ENCODE peak calls at places on chromosomes 6 and 20, in eight cellular contexts. R is HCT116; P is colonic mucosa; D is heart left ventricle; L is SJSA1; M is CD8-positive, alpha-beta memory T cell; W is adrenal gland; J is adipocyte. O is an unnamed sample.
A peak's percentile ranks its signal among the peaks of the same experiment; 100 is the strongest.

GRCh38 chr6:75204222-75204958 is 1.5 kb downstream of the COL12A1 start:
- DNase-seq in R (peak; percentile 86), L (peak; percentile 71), W (peak; percentile 71), D (peak; percentile 83), J (peak; percentile 96), M (no peak), P (peak; percentile 66), O (peak; percentile 87)

GRCh38 chr6:106536863-106537262 is 92.4 kb downstream of the RTN4IP1 start:
- DNase-seq in J (no peak), P (no peak), M (no peak), D (no peak), R (no peak), L (no peak), W (no peak), O (no peak)

GRCh38 chr20:34751453-34751852 is 47.3 kb downstream of the TP53INP2 start:
- DNase-seq in W (no peak), P (no peak), M (no peak), L (no peak), R (no peak), J (no peak), D (no peak), O (no peak)

GRCh38 chr6:105902401-105903031 is 183.6 kb upstream of the PRDM1 start:
- DNase-seq in D (no peak), M (no peak), R (no peak), W (no peak), J (peak; percentile 38), L (no peak), P (no peak), O (no peak)

GRCh38 chr6:144582939-144583613 is 297.9 kb downstream of the UTRN start:
- DNase-seq in R (no peak), W (peak; percentile 36), P (peak; percentile 35), D (peak; percentile 45), J (no peak), M (peak; percentile 61), L (no peak), O (no peak)

GRCh38 chr6:144217797-144218196 is 67.3 kb upstream of the UTRN start:
- DNase-seq in L (no peak), R (no peak), M (no peak), J (no peak), D (no peak), W (no peak), P (no peak), O (no peak)

GRCh38 chr20:58407966-58408557 is 19.0 kb downstream of the VAPB start:
- DNase-seq in L (no peak), J (no peak), D (no peak), R (no peak), W (no peak), M (peak; percentile 13), P (no peak), O (no peak)

GRCh38 chr20:23149623-23150279 is 63.6 kb upstream of the CD93 start:
- DNase-seq in D (no peak), R (no peak), L (no peak), J (no peak), M (no peak), P (no peak), W (no peak), O (peak; percentile 53)

GRCh38 chr6:167893416-167893815 is 66.7 kb downstream of the AFDN start:
- DNase-seq in J (no peak), P (no peak), L (peak; percentile 37), M (no peak), R (peak; percentile 10), W (no peak), D (no peak), O (no peak)

GRCh38 chr6:167394820-167395219 is 69.9 kb downstream of the TTLL2 start:
- DNase-seq in J (no peak), P (no peak), M (no peak), L (no peak), W (no peak), D (no peak), R (no peak), O (no peak)

GRCh38 chr20:51510169-51510568 is 32.4 kb downstream of the NFATC2 start:
- DNase-seq in P (no peak), J (no peak), R (no peak), D (no peak), M (no peak), L (no peak), W (no peak), O (no peak)

GRCh38 chr6:170476360-170476759 is 76.7 kb downstream of the PSMB1 start:
- DNase-seq in D (no peak), W (no peak), P (no peak), J (no peak), M (no peak), L (no peak), R (no peak), O (no peak)

DNA sequence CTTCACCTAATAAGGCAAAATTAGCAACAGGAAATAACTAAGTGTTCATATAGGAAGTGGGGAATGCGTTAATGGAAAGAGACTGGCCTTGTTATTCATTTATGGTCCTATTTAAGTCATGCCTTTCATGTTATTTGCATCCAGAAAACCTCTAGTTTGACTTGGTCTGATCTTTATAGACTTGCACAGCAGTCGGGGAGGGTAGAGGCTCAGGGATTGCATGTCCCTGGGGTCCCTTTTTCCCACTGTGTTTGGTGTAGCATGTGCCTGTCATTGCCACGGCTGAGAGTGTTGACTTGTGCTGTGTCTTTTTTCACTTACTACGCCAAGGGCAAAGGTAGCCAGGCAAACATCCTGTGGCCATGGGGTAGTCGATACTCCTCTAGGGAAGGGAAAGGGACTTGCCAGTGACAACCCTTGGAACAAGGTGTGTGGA is 105.4 kb upstream of the RIN2 start:
- DNase-seq in R (no peak), J (no peak), D (no peak), L (no peak), W (no peak), M (no peak), P (no peak), O (no peak)
- H3K4me3 ChIP-seq in R (no peak overlapping the region), J (no peak overlapping the region), D (no peak overlapping the region), L (no peak overlapping the region), W (no peak overlapping the region), M (no peak overlapping the region), P (no peak overlapping the region), O (no peak overlapping the region)

GRCh38 chr6:80331522-80331921 is 225.1 kb downstream of the BCKDHB start:
- DNase-seq in J (no peak), M (no peak), W (no peak), R (no peak), L (no peak), P (no peak), D (no peak), O (no peak)

GRCh38 chr6:80333342-80333741 is 226.9 kb downstream of the BCKDHB start:
- DNase-seq in D (no peak), L (no peak), J (no peak), M (no peak), P (no peak), R (no peak), W (no peak), O (no peak)

GRCh38 chr6:80335061-80335660 is 228.7 kb downstream of the BCKDHB start:
- DNase-seq in J (no peak), R (no peak), M (no peak), D (no peak), P (no peak), L (no peak), W (no peak), O (no peak)

GRCh38 chr6:80329496-80329895 is 223.0 kb downstream of the BCKDHB start:
- DNase-seq in M (no peak), W (no peak), D (no peak), P (no peak), L (no peak), R (no peak), J (no peak), O (no peak)

DNA sequence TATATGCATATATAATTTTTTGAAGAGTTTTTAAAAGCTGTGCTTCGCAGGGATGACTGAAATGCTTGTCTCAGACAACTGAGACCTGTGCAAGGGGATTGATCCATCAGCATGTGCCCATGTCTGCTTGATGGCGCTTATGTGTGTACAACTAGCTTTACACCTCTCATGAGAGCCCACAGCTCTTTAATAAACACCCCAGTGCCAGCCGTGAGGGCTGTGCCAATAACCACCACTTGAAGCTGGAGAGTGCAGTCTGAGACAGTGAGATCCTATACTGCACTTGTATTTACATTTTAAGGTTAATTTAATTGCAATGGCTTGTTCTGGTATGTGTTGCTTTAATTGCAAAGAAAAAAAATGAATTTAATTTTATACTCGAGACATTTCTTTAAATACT is 225.5 kb downstream of the BCKDHB start:
- DNase-seq in L (no peak), J (no peak), R (no peak), W (no peak), M (no peak), P (no peak), D (no peak), O (no peak)
- H3K4me1 ChIP-seq in L (no peaks in the 10 kb centered on the region), J (peaks cover 5% of the 10 kb centered on the region), R (no peaks in the 10 kb centered on the region), W (no peaks in the 10 kb centered on the region), M (no peaks in the 10 kb centered on the region), P (no peaks in the 10 kb centered on the region), D (no peaks in the 10 kb centered on the region), O (no peaks in the 10 kb centered on the region)

GRCh38 chr6:99347804-99348203 is 1.7 kb downstream of the FAXC start:
- DNase-seq in D (no peak), W (no peak), P (no peak), J (no peak), R (no peak), L (peak; percentile 12), M (no peak), O (no peak)

GRCh38 chr6:99348823-99349619 is 453 bp downstream of the FAXC start:
- DNase-seq in D (no peak), M (no peak), R (no peak), L (peak; percentile 37), W (no peak), J (peak; percentile 64), P (no peak), O (no peak)

GRCh38 chr6:99350573-99350972 is 1.1 kb upstream of the FAXC start:
- DNase-seq in W (no peak), R (no peak), D (no peak), L (peak; percentile 37), P (peak; percentile 22), M (no peak), J (no peak), O (no peak)

GRCh38 chr6:99348220-99348822 is 1.2 kb downstream of the FAXC start:
- DNase-seq in M (no peak), J (no peak), W (no peak), P (no peak), R (no peak), D (no peak), L (peak; percentile 21), O (no peak)

GRCh38 chr6:99349620-99350141 is at the start of gene FAXC:
- DNase-seq in M (no peak), R (peak; percentile 16), D (no peak), L (peak; percentile 64), W (peak; percentile 30), P (peak; percentile 47), J (peak; percentile 67), O (no peak)
- H3K4me3 ChIP-seq in M (no peak within 1 kb of the TSS), R (peak within 1 kb of the TSS; percentile 67), D (peak within 1 kb of the TSS; percentile 41), L (peak within 1 kb of the TSS; percentile 79), W (no peak within 1 kb of the TSS), P (peak within 1 kb of the TSS; percentile 71), J (peak within 1 kb of the TSS; percentile 74), O (peak within 1 kb of the TSS; percentile 77)

DNA sequence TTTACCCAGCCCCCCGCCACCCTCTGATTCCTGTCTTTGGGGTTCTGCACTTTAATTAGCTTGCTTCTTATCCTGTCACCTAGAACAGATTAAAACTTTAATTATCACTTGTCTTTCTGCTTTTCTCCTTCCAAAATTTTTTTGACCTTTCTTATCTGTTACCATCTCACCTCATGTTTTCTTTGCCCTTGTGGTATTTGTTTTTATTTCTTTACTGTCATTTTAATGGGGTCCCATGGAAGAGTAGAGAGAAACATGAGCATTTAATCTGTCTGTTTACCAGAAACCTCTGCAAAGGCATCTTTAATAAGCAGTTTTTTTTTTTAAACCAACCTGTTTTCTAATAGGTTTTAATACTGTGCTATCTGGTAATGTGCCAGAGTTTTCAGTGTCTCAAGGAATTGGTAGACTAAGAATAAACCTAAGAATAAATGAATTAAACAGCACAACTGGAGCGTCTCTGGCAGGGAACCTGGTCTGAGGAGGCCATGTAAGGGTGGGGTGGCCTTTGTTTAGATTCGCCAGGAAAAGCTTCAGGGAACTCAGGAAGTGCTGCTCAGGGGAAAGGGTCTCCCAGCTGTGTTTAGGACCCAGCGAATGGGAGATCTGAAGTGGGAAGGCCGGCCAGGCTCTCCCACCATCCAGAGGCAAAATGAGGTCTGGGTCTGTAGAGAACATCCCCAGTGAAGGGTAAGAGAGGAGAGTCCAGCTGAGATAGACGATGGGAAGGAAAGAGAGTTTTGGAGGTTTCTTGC is 69.8 kb downstream of the ARID1B start:
- DNase-seq in D (no peak), W (no peak), J (no peak), L (no peak), P (no peak), R (no peak), M (no peak), O (no peak)
- H3K4me1 ChIP-seq in D (peaks cover 48% of the 10 kb centered on the region), W (peaks cover 8% of the 10 kb centered on the region), J (peaks cover 40% of the 10 kb centered on the region), L (peaks cover 24% of the 10 kb centered on the region), P (no peaks in the 10 kb centered on the region), R (peaks cover 6% of the 10 kb centered on the region), M (peaks cover 37% of the 10 kb centered on the region), O (peaks cover 85% of the 10 kb centered on the region)